ENCODE peak calls at places on chromosomes 12 and 14, in four cellular contexts. N, Q, T and L are unnamed samples. For H3K27me3 and H3K4me1, the result is how much of the 10 kb centered on the place peaks cover.

GRCh38 chr14:45085004-45085403 is 1.1 kb downstream of the PRPF39 start:
- DNase-seq in N (no peak), Q (no peak), T (no peak), L (no peak)

GRCh38 chr12:62435337-62436163 is 31.1 kb upstream of the MON2 start:
- DNase-seq in N (peak), Q (peak), T (peak), L (peak)

GRCh38 chr12:108850854-108851573 is 6.4 kb downstream of the SSH1 start:
- DNase-seq in N (peak), Q (peak), T (peak), L (no peak)

GRCh38 chr14:90534091-90534837 is 137.4 kb downstream of the CALM1 start:
- DNase-seq in N (no peak), Q (peak), T (no peak), L (no peak)

GRCh38 chr12:81296556-81297305 is 218.9 kb downstream of the ACSS3 start:
- DNase-seq in N (no peak), Q (no peak), T (no peak), L (no peak)

GRCh38 chr12:52027085-52027843 is 20.5 kb downstream of the TAMALIN start:
- DNase-seq in N (no peak), Q (no peak), T (no peak), L (no peak)

GRCh38 chr12:24200013-24200412 is 250.5 kb upstream of the SOX5 start:
- DNase-seq in N (no peak), Q (no peak), T (no peak), L (no peak)

GRCh38 chr12:108907861-108908302 is 28.0 kb downstream of the DAO start:
- DNase-seq in N (no peak), Q (no peak), T (peak), L (no peak)

GRCh38 chr14:95442633-95443021 is 73.8 kb downstream of the SYNE3 start:
- DNase-seq in N (peak), Q (peak), T (peak), L (peak)

GRCh38 chr12:67709367-67709954 is 60.9 kb downstream of the DYRK2 start:
- DNase-seq in N (no peak), Q (no peak), T (no peak), L (no peak)

GRCh38 chr14:60509438-60510253 is 700 bp downstream of the SIX6 start:
- DNase-seq in N (no peak), Q (no peak), T (no peak), L (no peak)

GRCh38 chr12:92208613-92209121 is 63.0 kb upstream of the BTG1 start:
- DNase-seq in N (no peak), Q (no peak), T (no peak), L (peak)

GRCh38 chr12:102484017-102484731 is 3.8 kb upstream of the IGF1 start:
- DNase-seq in N (peak), Q (peak), T (peak), L (peak)

GRCh38 chr12:8032242-8033152 is at the start of gene FOXJ2:
- DNase-seq in N (peak), Q (peak), T (peak), L (peak)

GRCh38 chr14:64760146-64760755 is 56.0 kb downstream of the PLEKHG3 start:
- DNase-seq in N (peak), Q (peak), T (no peak), L (peak)

GRCh38 chr14:69077841-69078240 is 75.1 kb downstream of the DCAF5 start:
- DNase-seq in N (no peak), Q (no peak), T (no peak), L (no peak)

GRCh38 chr12:106436183-106436582 is 78.6 kb downstream of the POLR3B start:
- DNase-seq in N (no peak), Q (no peak), T (no peak), L (no peak)

GRCh38 chr12:124713436-124714082 is 146.1 kb upstream of the NCOR2 start:
- DNase-seq in N (peak), Q (no peak), T (peak), L (no peak)

GRCh38 chr14:80100681-80101080 is 110.6 kb downstream of the DIO2 start:
- DNase-seq in N (no peak), Q (no peak), T (no peak), L (no peak)

GRCh38 chr14:105279642-105280361 is 21.0 kb downstream of the BRF1 start:
- DNase-seq in N (no peak), Q (no peak), T (no peak), L (no peak)

GRCh38 chr12:32501835-32502333 is 102.5 kb downstream of the FGD4 start:
- DNase-seq in N (no peak), Q (no peak), T (peak), L (no peak)

GRCh38 chr12:94616217-94616729 is 34.1 kb downstream of the TMCC3 start:
- DNase-seq in N (no peak), Q (no peak), T (no peak), L (no peak)

GRCh38 chr12:62933220-62933870 is 1.6 kb downstream of the PPM1H start:
- DNase-seq in N (no peak), Q (no peak), T (no peak), L (no peak)

GRCh38 chr14:54440454-54440853 is 720 bp downstream of the CNIH1 start:
- DNase-seq in N (no peak), Q (no peak), T (no peak), L (no peak)

GRCh38 chr12:80624986-80625530 is 82.4 kb upstream of the MYF6 start:
- DNase-seq in N (no peak), Q (no peak), T (no peak), L (no peak)

GRCh38 chr12:88298014-88298682 is 156.0 kb downstream of the TMTC3 start:
- DNase-seq in N (no peak), Q (no peak), T (no peak), L (no peak)

GRCh38 chr14:22918519-22918808 is 485 bp downstream of the RBM23 start:
- DNase-seq in N (no peak), Q (peak), T (no peak), L (no peak)

GRCh38 chr12:44930972-44931600 is 55.0 kb upstream of the NELL2 start:
- DNase-seq in N (no peak), Q (no peak), T (no peak), L (peak)

GRCh38 chr12:123270380-123271181 is 1.1 kb downstream of the CDK2AP1 start:
- DNase-seq in N (peak), Q (no peak), T (no peak), L (no peak)

GRCh38 chr14:88986146-88986841 is 161.8 kb downstream of the TTC8 start:
- DNase-seq in N (no peak), Q (no peak), T (no peak), L (no peak)

GRCh38 chr14:91417983-91418386 is 365 bp upstream of the CCDC88C start:
- DNase-seq in N (no peak), Q (peak), T (no peak), L (peak)

GRCh38 chr12:86513206-86513605 is 257.0 kb upstream of the MGAT4C start:
- DNase-seq in N (no peak), Q (no peak), T (no peak), L (no peak)

GRCh38 chr12:89453579-89453978 is 71.0 kb downstream of the GALNT4 start:
- DNase-seq in N (no peak), Q (no peak), T (no peak), L (no peak)

GRCh38 chr14:78767436-78767835 is 597.3 kb downstream of the NRXN3 start:
- DNase-seq in N (no peak), Q (no peak), T (no peak), L (no peak)

GRCh38 chr12:126727218-126727601 is 1539.8 kb upstream of the TMEM132C start:
- DNase-seq in N (no peak), Q (no peak), T (no peak), L (no peak)
- H3K4me3 ChIP-seq in N (no peak), Q (no peak), T (no peak), L (no peak)

GRCh38 chr12:130044991-130045621 is 117.2 kb upstream of the FZD10 start:
- DNase-seq in N (no peak), Q (no peak), T (no peak), L (no peak)
- H3K27me3 ChIP-seq in N (under half), Q (under half), T (half or more), L (under half)

GRCh38 chr14:20681348-20682126 is 2.8 kb upstream of the RNASE4 start:
- DNase-seq in N (peak), Q (peak), T (peak), L (peak)

GRCh38 chr14:20682435-20683124 is 1.8 kb upstream of the RNASE4 start:
- DNase-seq in N (peak), Q (peak), T (peak), L (peak)

GRCh38 chr14:20680843-20681347 is 3.5 kb upstream of the RNASE4 start:
- DNase-seq in N (no peak), Q (no peak), T (no peak), L (no peak)

GRCh38 chr14:20683125-20683895 is 1.1 kb upstream of the RNASE4 start:
- DNase-seq in N (peak), Q (peak), T (peak), L (peak)

DNA sequence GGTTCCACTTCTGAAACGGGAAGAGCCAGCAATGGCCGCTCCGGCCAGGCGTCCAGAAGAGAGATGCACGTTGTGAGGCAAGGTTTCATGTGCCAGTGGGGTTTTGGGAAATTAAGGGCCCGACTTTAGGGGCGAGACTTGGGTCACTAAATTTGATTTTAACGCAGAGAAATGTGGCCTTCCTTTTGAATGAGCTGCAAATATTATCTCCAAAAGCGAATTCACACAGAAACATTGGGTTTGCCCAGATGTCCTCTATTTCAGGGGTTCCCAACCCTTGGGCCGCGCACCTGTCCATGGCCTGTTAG is 2.3 kb upstream of the RNASE4 start:
- DNase-seq in N (no peak), Q (no peak), T (no peak), L (no peak)
- H3K4me1 ChIP-seq in N (under half), Q (under half), T (under half), L (under half)

GRCh38 chr14:73742520-73743238 is 28.5 kb upstream of the PNMA1 start:
- DNase-seq in N (no peak), Q (no peak), T (no peak), L (no peak)
- H3K4me3 ChIP-seq in N (no peak), Q (no peak), T (no peak), L (peak)

DNA sequence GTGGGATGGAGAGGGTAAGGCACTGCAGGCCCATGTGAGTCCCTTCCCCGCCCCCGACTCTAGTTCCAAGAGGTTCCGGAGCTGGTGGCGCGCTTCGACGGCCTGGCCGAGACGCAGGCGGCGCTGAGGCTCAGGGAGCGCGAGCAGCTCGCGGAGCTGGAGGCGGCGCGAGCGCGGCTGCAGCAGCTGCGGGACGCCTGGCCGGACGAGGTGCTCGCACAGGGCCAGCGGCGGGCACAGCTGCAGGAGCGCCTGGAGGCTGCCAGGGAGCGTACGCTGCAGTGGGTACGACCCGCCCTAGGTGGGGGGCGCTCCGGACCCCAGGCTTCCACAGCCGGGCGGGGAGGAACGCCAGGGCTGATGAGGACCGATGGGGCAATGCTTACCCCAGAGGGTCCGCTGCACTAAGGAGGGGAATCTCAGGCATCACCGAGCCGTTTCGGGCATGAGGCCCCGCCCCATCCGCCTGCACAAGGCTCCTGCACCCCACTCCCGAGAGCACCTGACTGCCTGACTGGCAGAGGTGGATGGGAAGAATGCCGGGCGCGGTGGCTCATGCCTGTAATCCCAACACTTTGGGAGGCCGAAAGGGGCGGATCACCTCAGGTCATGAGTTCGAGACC is 4.9 kb downstream of the CFAP73 start:
- DNase-seq in N (no peak), Q (no peak), T (no peak), L (no peak)
- H3K27me3 ChIP-seq in N (under half), Q (half or more), T (half or more), L (under half)

DNA sequence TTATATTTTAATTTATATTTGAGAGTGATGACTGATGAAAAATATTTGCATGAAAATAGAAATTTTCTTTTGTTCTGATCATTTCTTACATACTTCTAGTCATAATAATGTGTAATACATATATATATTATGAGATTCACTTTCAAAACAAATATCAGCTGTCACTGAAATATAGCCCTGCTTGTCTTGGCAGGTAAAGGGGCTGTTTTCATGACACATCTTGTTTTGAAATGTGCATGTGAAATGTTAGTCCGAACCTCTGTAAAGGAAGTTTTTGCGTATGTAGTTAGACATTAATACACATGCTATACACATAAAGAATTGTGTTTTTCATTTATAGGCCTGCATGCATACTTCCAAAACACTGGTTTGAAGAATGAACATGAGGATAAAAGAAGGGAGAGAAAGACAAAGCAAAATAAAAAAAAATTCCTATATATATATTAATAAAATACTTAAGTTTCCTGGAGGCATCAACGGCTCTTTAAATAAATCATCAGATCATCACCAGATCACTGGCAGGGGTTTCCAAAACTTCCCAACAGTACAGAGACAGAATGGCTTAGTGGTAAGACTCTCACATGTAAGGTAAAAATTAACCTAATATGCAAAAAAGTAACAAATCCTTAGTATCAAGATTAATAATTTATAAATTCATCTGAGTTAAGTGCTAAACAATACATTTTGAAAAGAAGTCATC is 60.0 kb downstream of the SEL1L start:
- DNase-seq in N (no peak), Q (no peak), T (no peak), L (no peak)
- H3K4me1 ChIP-seq in N (under half), Q (under half), T (under half), L (under half)

DNA sequence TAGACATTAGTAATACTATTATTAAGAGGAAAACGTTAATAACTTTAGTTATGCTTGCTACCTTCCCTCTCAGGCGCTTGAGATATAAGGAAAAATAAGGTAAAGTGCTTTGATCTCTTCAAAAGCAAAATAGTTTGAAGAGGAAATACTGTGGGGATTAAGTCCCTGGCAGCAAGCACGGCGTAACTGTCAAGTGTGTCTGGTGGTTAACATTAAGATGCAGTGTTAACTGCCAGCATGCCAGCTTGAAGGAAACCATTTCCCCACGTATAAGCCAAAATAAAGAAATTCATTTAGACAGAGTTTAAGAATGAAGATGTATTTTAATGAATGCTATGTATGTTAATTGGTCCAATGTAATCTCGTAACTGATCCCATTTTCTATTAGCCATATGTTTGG is 31.8 kb downstream of the PELI2 start:
- DNase-seq in N (no peak), Q (no peak), T (no peak), L (no peak)
- H3K4me3 ChIP-seq in N (no peak), Q (no peak), T (no peak), L (no peak)

GRCh38 chr12:54004841-54005530 is 3.8 kb upstream of the HOXC8 start:
- DNase-seq in N (peak), Q (no peak), T (no peak), L (no peak)
- H3K27me3 ChIP-seq in N (under half), Q (half or more), T (under half), L (under half)